ENCODE peak calls at places on chromosomes 1 and 21, in four cellular contexts. T, J, S and N are unnamed samples.

GRCh38 chr1:100862591-100862990 is 32.1 kb downstream of the EXTL2 start:
- DNase-seq in S (peak; percentile 70), J (peak; percentile 81), T (no peak), N (no peak)

GRCh38 chr1:82517586-82517985 is 716.9 kb downstream of the ADGRL2 start:
- DNase-seq in J (peak; percentile 17), T (peak; percentile 81), S (peak; percentile 20), N (peak; percentile 17)

GRCh38 chr1:42983253-42983652 is 24.6 kb upstream of the SLC2A1 start:
- DNase-seq in T (no peak), J (no peak), S (no peak), N (no peak)

GRCh38 chr1:229258031-229258850 is 12.7 kb upstream of the RAB4A start:
- DNase-seq in J (peak; percentile 60), S (peak; percentile 82), T (peak; percentile 85), N (peak; percentile 48)

GRCh38 chr1:40820911-40821693 is 37.5 kb downstream of the KCNQ4 start:
- DNase-seq in S (no peak), T (no peak), J (no peak), N (no peak)

GRCh38 chr1:20731057-20731991 is 1.2 kb downstream of the SH2D5 start:
- DNase-seq in S (no peak), T (peak; percentile 48), J (no peak), N (no peak)

GRCh38 chr1:151259351-151259750 is 4.8 kb downstream of the PSMD4 start:
- DNase-seq in T (no peak), J (no peak), S (no peak), N (no peak)

GRCh38 chr1:40562185-40562584 is 30.7 kb downstream of the ZNF684 start:
- DNase-seq in S (no peak), J (no peak), T (no peak), N (no peak)

GRCh38 chr1:30888391-30888790 is 20.2 kb downstream of the SDC3 start:
- DNase-seq in J (peak; percentile 85), S (peak; percentile 69), T (peak; percentile 92), N (peak; percentile 42)

GRCh38 chr1:166974647-166975345 is 544 bp downstream of the ILDR2 start:
- DNase-seq in S (no peak), J (no peak), T (no peak), N (no peak)

GRCh38 chr1:17438176-17438976 is 1.1 kb downstream of the RCC2 start:
- DNase-seq in S (peak; percentile 52), J (peak; percentile 42), T (peak; percentile 78), N (peak; percentile 73)

GRCh38 chr1:69836961-69837636 is 269.4 kb downstream of the LRRC7 start:
- DNase-seq in J (no peak), T (no peak), S (peak; percentile 38), N (no peak)

GRCh38 chr1:166944186-166944967 is 31.0 kb downstream of the ILDR2 start:
- DNase-seq in J (no peak), T (no peak), S (peak; percentile 52), N (no peak)

GRCh38 chr1:30912913-30913652 is 4.5 kb upstream of the SDC3 start:
- DNase-seq in S (peak; percentile 54), J (no peak), T (peak; percentile 82), N (no peak)

GRCh38 chr21:16650984-16651383 is 861.9 kb upstream of the CXADR start:
- DNase-seq in S (no peak), T (no peak), J (no peak), N (no peak)

GRCh38 chr1:154325583-154326545 is 539 bp downstream of the ATP8B2 start:
- DNase-seq in T (peak; percentile 85), S (peak; percentile 87), J (peak; percentile 87), N (peak; percentile 89)

GRCh38 chr1:28172690-28173150 is 3.8 kb downstream of the PTAFR start:
- DNase-seq in S (peak; percentile 69), J (no peak), T (no peak), N (no peak)

GRCh38 chr1:202122639-202123335 is at the start of gene GPR37L1:
- DNase-seq in J (peak; percentile 48), S (peak; percentile 53), T (peak; percentile 89), N (peak; percentile 72)
- TF ChIP-seq CTCF in J (peak; percentile 63), S (peak; percentile 52), T (peak; percentile 70), N (peak; percentile 32)

DNA sequence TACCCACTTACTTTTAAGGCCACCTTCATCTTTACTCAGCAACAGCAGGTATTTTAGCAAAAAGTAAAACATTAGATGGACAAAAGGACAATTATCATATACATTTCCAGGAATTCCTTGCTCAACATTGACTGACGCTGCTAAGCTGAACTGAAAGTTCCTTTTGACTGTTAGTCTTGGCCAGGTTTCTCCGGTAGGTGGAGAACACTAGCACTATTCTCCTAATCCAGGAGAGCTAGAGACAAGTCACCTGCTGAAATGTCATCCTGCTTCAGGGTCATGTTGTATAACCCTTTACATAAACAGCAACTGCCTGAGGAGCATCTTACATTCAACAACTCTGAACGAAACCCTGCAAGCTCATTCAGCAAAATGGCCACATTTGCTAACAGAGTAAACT is 109.0 kb upstream of the ESRRG start:
- DNase-seq in S (no peak), T (no peak), J (no peak), N (no peak)
- TF ChIP-seq CTCF in S (no peak), T (no peak), J (no peak), N (no peak)

DNA sequence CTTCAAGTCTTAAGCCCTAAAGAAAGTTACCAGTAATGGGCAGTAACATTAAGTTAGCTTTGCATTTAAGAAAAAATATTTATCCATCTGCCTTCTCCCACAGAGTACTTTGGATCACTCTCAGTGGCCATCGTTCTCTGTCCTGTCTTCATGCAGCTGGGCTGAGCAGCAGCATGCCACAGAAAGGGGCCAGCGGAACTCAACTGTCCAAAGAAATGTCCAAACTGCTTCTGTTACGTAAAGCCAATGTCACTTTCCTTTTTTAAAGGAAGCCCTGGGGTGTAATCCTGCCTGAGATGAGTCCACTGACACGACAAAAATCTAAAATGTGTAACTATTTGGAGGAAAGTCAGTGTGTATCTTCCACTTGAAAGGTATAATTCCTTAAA is 291.6 kb downstream of the SMYD3 start:
- DNase-seq in J (no peak), S (no peak), T (no peak), N (no peak)
- TF ChIP-seq CTCF in J (no peak), S (no peak), T (no peak), N (no peak)

GRCh38 chr21:41045534-41046268 is 122.3 kb upstream of the BACE2 start:
- DNase-seq in T (no peak), S (no peak), J (no peak), N (peak; percentile 74)
- TF ChIP-seq CTCF in T (no peak), S (no peak), J (no peak), N (peak; percentile 80)

GRCh38 chr21:45494851-45495680 is 47.2 kb downstream of the SLC19A1 start:
- DNase-seq in J (no peak), T (no peak), S (no peak), N (no peak)
- TF ChIP-seq CTCF in J (no peak), T (no peak), S (no peak), N (no peak)

GRCh38 chr1:64965239-64966157 is 851 bp downstream of the JAK1 start:
- DNase-seq in S (peak; percentile 66), J (peak; percentile 37), T (peak; percentile 86), N (peak; percentile 58)

GRCh38 chr1:64963466-64963865 is 2.9 kb downstream of the JAK1 start:
- DNase-seq in S (no peak), T (no peak), J (no peak), N (no peak)

GRCh38 chr1:64967381-64967780 is 1.0 kb upstream of the JAK1 start:
- DNase-seq in J (no peak), T (peak; percentile 63), S (no peak), N (no peak)

GRCh38 chr1:64969305-64970066 is 3.1 kb upstream of the JAK1 start:
- DNase-seq in S (peak; percentile 24), T (no peak), J (no peak), N (no peak)

GRCh38 chr1:64966158-64966963 is at the start of gene JAK1:
- DNase-seq in J (peak; percentile 79), T (peak; percentile 88), S (peak; percentile 81), N (peak; percentile 93)
- TF ChIP-seq CTCF in J (no peak), T (no peak), S (no peak), N (no peak)

GRCh38 chr21:18030248-18030647 is 211.1 kb upstream of the C21orf91 start:
- DNase-seq in T (no peak), S (no peak), J (no peak), N (no peak)
- TF ChIP-seq CTCF in T (no peak), S (no peak), J (no peak), N (no peak)

GRCh38 chr1:178529364-178530036 is 16.6 kb downstream of the TEX35 start:
- DNase-seq in T (no peak), J (no peak), S (no peak), N (no peak)
- TF ChIP-seq CTCF in T (no peak), J (no peak), S (no peak), N (no peak)